ENCODE peak calls at places on chromosomes 1 and 21, in ten cellular contexts. H, A, U, Q, I, C, N, P, T and E are unnamed samples.

GRCh38 chr1:24463756-24464377 is 38.8 kb upstream of the RCAN3 start:
- DNase-seq in H (no peak), A (no peak), U (no peak), Q (no peak), I (no peak), C (no peak), N (no peak), P (no peak), T (no peak), E (peak; percentile 42)

GRCh38 chr1:103156966-103157365 is 48.6 kb upstream of the COL11A1 start:
- DNase-seq in H (no peak), A (no peak), U (peak; percentile 40), Q (no peak), I (no peak), C (no peak), N (peak; percentile 35), P (no peak), T (no peak), E (no peak)

GRCh38 chr1:94230920-94231319 is 6.5 kb downstream of the ARHGAP29 start:
- DNase-seq in H (no peak), A (no peak), U (no peak), Q (no peak), I (no peak), C (no peak), N (no peak), P (no peak), T (no peak), E (no peak)

GRCh38 chr21:45721656-45722055 is 78.1 kb downstream of the PCBP3 start:
- DNase-seq in H (no peak), A (peak; percentile 36), U (no peak), Q (no peak), I (no peak), C (no peak), N (no peak), P (no peak), T (no peak), E (no peak)

GRCh38 chr1:88982055-88982454 is 10.4 kb downstream of the KYAT3 start:
- DNase-seq in H (no peak), A (peak; percentile 54), U (peak; percentile 34), Q (no peak), I (no peak), C (no peak), N (no peak), P (peak; percentile 31), T (peak; percentile 55), E (no peak)

GRCh38 chr1:48889088-48889487 is 112.4 kb upstream of the BEND5 start:
- DNase-seq in H (no peak), A (no peak), U (no peak), Q (no peak), I (no peak), C (no peak), N (no peak), P (no peak), T (no peak), E (no peak)

GRCh38 chr1:203271962-203272632 is 33.2 kb upstream of the BTG2 start:
- DNase-seq in H (no peak), A (no peak), U (no peak), Q (no peak), I (no peak), C (no peak), N (no peak), P (no peak), T (no peak), E (no peak)

GRCh38 chr1:108068141-108068540 is 103.2 kb upstream of the VAV3 start:
- DNase-seq in H (no peak), A (no peak), U (peak; percentile 61), Q (no peak), I (no peak), C (no peak), N (no peak), P (peak; percentile 30), T (no peak), E (no peak)

GRCh38 chr1:204977327-204977726 is 65.7 kb upstream of the CNTN2 start:
- DNase-seq in H (no peak), A (no peak), U (no peak), Q (no peak), I (no peak), C (no peak), N (no peak), P (no peak), T (no peak), E (no peak)

GRCh38 chr1:184826001-184826400 is 71.3 kb upstream of the EDEM3 start:
- DNase-seq in H (no peak), A (no peak), U (no peak), Q (no peak), I (no peak), C (no peak), N (no peak), P (no peak), T (no peak), E (no peak)

GRCh38 chr1:226335653-226336052 is 26.7 kb upstream of the LIN9 start:
- DNase-seq in H (no peak), A (no peak), U (no peak), Q (no peak), I (no peak), C (no peak), N (no peak), P (no peak), T (no peak), E (no peak)

GRCh38 chr1:61873581-61873980 is 131.3 kb downstream of the PATJ start:
- DNase-seq in H (no peak), A (no peak), U (no peak), Q (no peak), I (no peak), C (no peak), N (no peak), P (no peak), T (no peak), E (no peak)

GRCh38 chr1:242468749-242469148 is 55.7 kb downstream of the PLD5 start:
- DNase-seq in H (no peak), A (no peak), U (peak; percentile 64), Q (no peak), I (no peak), C (no peak), N (no peak), P (no peak), T (peak; percentile 52), E (no peak)

GRCh38 chr1:210446479-210446878 is 117.8 kb downstream of the HHAT start:
- DNase-seq in H (peak; percentile 45), A (peak; percentile 30), U (peak; percentile 89), Q (peak; percentile 52), I (no peak), C (peak; percentile 87), N (peak; percentile 89), P (peak; percentile 74), T (peak; percentile 10), E (no peak)

GRCh38 chr21:40634141-40634540 is 212.8 kb downstream of the DSCAM start:
- DNase-seq in H (no peak), A (no peak), U (no peak), Q (no peak), I (no peak), C (no peak), N (no peak), P (no peak), T (no peak), E (no peak)

GRCh38 chr1:180912211-180912800 is 391 bp upstream of the KIAA1614 start:
- DNase-seq in H (no peak), A (peak; percentile 34), U (no peak), Q (no peak), I (no peak), C (no peak), N (peak; percentile 23), P (peak; percentile 63), T (peak; percentile 39), E (no peak)

GRCh38 chr21:42913461-42913860 is 12.0 kb downstream of the ERVH48-1 start:
- DNase-seq in H (no peak), A (no peak), U (no peak), Q (no peak), I (no peak), C (no peak), N (no peak), P (no peak), T (peak; percentile 21), E (no peak)

GRCh38 chr1:177495878-177496277 is 325.1 kb downstream of the BRINP2 start:
- DNase-seq in H (no peak), A (peak; percentile 5), U (no peak), Q (no peak), I (no peak), C (no peak), N (no peak), P (peak; percentile 4), T (peak; percentile 30), E (no peak)

GRCh38 chr1:247331172-247331525 is 518 bp downstream of the ZNF496 start:
- DNase-seq in H (peak; percentile 64), A (peak; percentile 78), U (peak; percentile 67), Q (peak; percentile 43), I (peak; percentile 72), C (peak; percentile 76), N (peak; percentile 63), P (peak; percentile 86), T (peak; percentile 69), E (no peak)

GRCh38 chr1:115317101-115318012 is 20.7 kb downstream of the NGF start:
- DNase-seq in H (no peak), A (peak; percentile 51), U (no peak), Q (no peak), I (no peak), C (no peak), N (peak; percentile 52), P (no peak), T (no peak), E (no peak)

GRCh38 chr21:45484318-45484717 is 57.9 kb downstream of the SLC19A1 start:
- DNase-seq in H (no peak), A (no peak), U (no peak), Q (no peak), I (no peak), C (no peak), N (no peak), P (no peak), T (no peak), E (no peak)

GRCh38 chr1:59484090-59484489 is 187.2 kb downstream of the FGGY start:
- DNase-seq in H (no peak), A (peak; percentile 94), U (peak; percentile 93), Q (no peak), I (no peak), C (no peak), N (peak; percentile 52), P (peak; percentile 91), T (peak; percentile 95), E (no peak)

GRCh38 chr1:112406771-112407170 is 10.8 kb downstream of the CTTNBP2NL start:
- DNase-seq in H (no peak), A (no peak), U (no peak), Q (no peak), I (no peak), C (no peak), N (no peak), P (no peak), T (no peak), E (no peak)

GRCh38 chr1:28860332-28861073 is 48.5 kb downstream of the OPRD1 start:
- DNase-seq in H (no peak), A (no peak), U (no peak), Q (no peak), I (no peak), C (no peak), N (peak; percentile 80), P (peak; percentile 37), T (peak; percentile 39), E (no peak)

GRCh38 chr1:203035111-203036000 is 9.1 kb downstream of the PPFIA4 start:
- DNase-seq in H (no peak), A (no peak), U (no peak), Q (no peak), I (no peak), C (no peak), N (no peak), P (no peak), T (no peak), E (no peak)

GRCh38 chr21:31098576-31099005 is 60.3 kb upstream of the KRTAP19-8 start:
- DNase-seq in H (peak; percentile 63), A (peak; percentile 48), U (peak; percentile 51), Q (peak; percentile 57), I (peak; percentile 29), C (peak; percentile 74), N (peak; percentile 56), P (peak; percentile 42), T (peak; percentile 56), E (no peak)

GRCh38 chr21:42668193-42668592 is 14.8 kb downstream of the PDE9A start:
- DNase-seq in H (no peak), A (no peak), U (no peak), Q (no peak), I (no peak), C (no peak), N (no peak), P (no peak), T (no peak), E (no peak)

GRCh38 chr1:45400049-45400448 is 59.8 kb upstream of the MUTYH start:
- DNase-seq in H (no peak), A (no peak), U (no peak), Q (no peak), I (no peak), C (no peak), N (no peak), P (no peak), T (no peak), E (peak; percentile 20)